ENCODE peak calls at places on chromosomes 16 and 17, in five cellular contexts. W is HCT116, N is K562, L is GM12878, J is SK-N-SH. T is an unnamed sample.

GRCh38 chr17:38667099-38667786 is 7.5 kb downstream of the EPOP start:
- DNase-seq in N (peak), W (peak), J (peak), L (no peak), T (peak)

GRCh38 chr16:28167221-28167620 is 44.5 kb downstream of the XPO6 start:
- DNase-seq in W (no peak), N (no peak), J (no peak), L (no peak), T (no peak)

GRCh38 chr17:32529604-32530003 is 42.8 kb downstream of the CDK5R1 start:
- DNase-seq in L (no peak), J (no peak), W (no peak), N (no peak), T (no peak)

GRCh38 chr17:37064166-37064565 is 115.4 kb downstream of the AATF start:
- DNase-seq in N (no peak), L (no peak), J (peak), W (no peak), T (no peak)

GRCh38 chr17:78992542-78993212 is 13.0 kb upstream of the LGALS3BP start:
- DNase-seq in J (no peak), N (no peak), L (no peak), W (no peak), T (no peak)

GRCh38 chr16:27326251-27326650 is 12.5 kb downstream of the IL4R start:
- DNase-seq in W (no peak), N (no peak), L (no peak), J (no peak), T (no peak)

GRCh38 chr17:12851901-12852435 is 62.7 kb downstream of the ARHGAP44 start:
- DNase-seq in J (no peak), N (no peak), W (no peak), L (no peak), T (no peak)

GRCh38 chr16:65698943-65699342 is 577.1 kb upstream of the CDH11 start:
- DNase-seq in W (no peak), N (no peak), L (no peak), J (no peak), T (no peak)

GRCh38 chr16:66695474-66695934 is 1.0 kb downstream of the CMTM4 start:
- DNase-seq in W (no peak), L (no peak), N (no peak), J (no peak), T (no peak)

GRCh38 chr17:68516732-68517131 is 4.5 kb downstream of the PRKAR1A start:
- DNase-seq in N (no peak), L (no peak), J (no peak), W (no peak), T (no peak)
- TF ChIP-seq JUND in N (no peak), L (no peak), J (no peak), W (no peak), T (no peak)

GRCh38 chr16:85947511-85948509 is 48.8 kb downstream of the IRF8 start:
- DNase-seq in J (no peak), W (no peak), N (no peak), L (peak), T (peak)
- TF ChIP-seq JUND in J (no peak), W (no peak), N (no peak), L (peak), T (no peak)

GRCh38 chr17:33562792-33563191 is 269.7 kb upstream of the ASIC2 start:
- DNase-seq in L (no peak), J (no peak), N (no peak), W (no peak), T (no peak)
- TF ChIP-seq JUND in L (no peak), J (no peak), N (no peak), W (no peak), T (no peak)

GRCh38 chr17:4948997-4949320 is 629 bp upstream of the PFN1 start:
- DNase-seq in L (no peak), W (peak), N (peak), J (peak), T (peak)
- TF ChIP-seq JUND in L (no peak), W (no peak), N (no peak), J (peak), T (no peak)

DNA sequence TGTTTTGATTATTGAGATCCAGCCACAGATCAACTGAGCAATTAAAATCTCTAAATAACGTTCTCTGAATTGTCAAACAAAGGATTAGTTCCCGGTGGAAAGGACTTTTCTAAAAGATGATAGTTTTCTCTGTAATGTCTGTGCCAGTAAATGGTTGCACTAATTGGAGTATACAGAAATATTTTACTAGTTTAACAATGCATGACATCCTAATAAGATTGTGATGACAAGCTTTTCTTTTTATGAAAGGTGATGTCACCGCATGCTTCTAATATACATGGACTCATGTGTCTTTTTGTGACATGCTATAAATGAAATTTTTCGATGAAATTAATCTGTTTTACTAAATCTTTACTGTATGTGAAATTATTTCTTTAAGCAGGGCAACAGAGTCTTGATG is 211.1 kb downstream of the IRX3 start:
- DNase-seq in N (no peak), W (no peak), J (no peak), L (no peak), T (no peak)
- TF ChIP-seq JUND in N (no peak), W (no peak), J (no peak), L (no peak), T (no peak)

GRCh38 chr16:86575754-86576557 is 2.4 kb upstream of the FOXL1 start:
- DNase-seq in L (no peak), J (peak), W (peak), N (peak), T (peak)
- TF ChIP-seq JUND in L (no peak), J (no peak), W (no peak), N (peak), T (no peak)

GRCh38 chr16:68528686-68529379 is 10.3 kb upstream of the ZFP90 start:
- DNase-seq in J (peak), L (peak), N (peak), W (peak), T (peak)
- TF ChIP-seq JUND in J (no peak), L (no peak), N (peak), W (no peak), T (no peak)